ENCODE peak calls at places on chromosomes 3 and 15, in eight cellular contexts. X is retina; S is activated T-helper 9 cell treated with anti-CD3 and anti-CD28 coated beads, Interleukin-2, amount 50 U/mL, for 16 hours; R is COR-L47; P is GM10248; T is non-pigmented ciliary epithelial cell; Q is NCI-H2171; L is A172. N is an unnamed sample.

GRCh38 chr3:129310111-129310601 is 31.5 kb downstream of the HMCES start:
- DNase-seq in X (no peak), S (no peak), R (no peak), P (peak; percentile 55), T (no peak), Q (no peak), L (peak; percentile 23), N (no peak)

GRCh38 chr3:52446631-52447511 is 2.0 kb upstream of the SEMA3G start:
- DNase-seq in X (peak; percentile 81), S (peak; percentile 51), R (peak; percentile 36), P (peak; percentile 81), T (no peak), Q (peak; percentile 7), L (peak; percentile 59), N (no peak)

GRCh38 chr15:77650285-77650684 is 17.6 kb upstream of the LINGO1 start:
- DNase-seq in X (no peak), S (no peak), R (no peak), P (no peak), T (no peak), Q (no peak), L (no peak), N (no peak)

GRCh38 chr3:197029511-197030167 is at the start of gene MELTF:
- DNase-seq in X (peak; percentile 76), S (peak; percentile 64), R (no peak), P (peak; percentile 98), T (no peak), Q (peak; percentile 47), L (peak; percentile 49), N (no peak)

GRCh38 chr3:182909318-182910040 is 70.9 kb downstream of the DCUN1D1 start:
- DNase-seq in X (no peak), S (no peak), R (peak; percentile 17), P (no peak), T (no peak), Q (no peak), L (peak; percentile 30), N (peak; percentile 7)

GRCh38 chr15:80780416-80781221 is 1.4 kb downstream of the CEMIP start:
- DNase-seq in X (peak; percentile 84), S (no peak), R (no peak), P (no peak), T (no peak), Q (peak; percentile 45), L (no peak), N (no peak)

GRCh38 chr15:48566669-48567068 is 78.8 kb downstream of the FBN1 start:
- DNase-seq in X (no peak), S (no peak), R (no peak), P (no peak), T (no peak), Q (no peak), L (peak; percentile 49), N (no peak)

GRCh38 chr3:155891341-155891740 is 20.9 kb downstream of the GMPS start:
- DNase-seq in X (no peak), S (no peak), R (no peak), P (no peak), T (no peak), Q (no peak), L (no peak), N (no peak)

GRCh38 chr3:28835751-28836150 is 445.1 kb upstream of the RBMS3 start:
- DNase-seq in X (no peak), S (no peak), R (no peak), P (no peak), T (no peak), Q (peak; percentile 32), L (no peak), N (no peak)

GRCh38 chr3:48232734-48233133 is 8.2 kb upstream of the ZNF589 start:
- DNase-seq in X (peak; percentile 65), S (peak; percentile 19), R (peak; percentile 60), P (peak; percentile 53), T (no peak), Q (peak; percentile 15), L (peak; percentile 77), N (peak; percentile 96)

GRCh38 chr3:189950258-189950657 is 170.4 kb downstream of the P3H2 start:
- DNase-seq in X (no peak), S (no peak), R (no peak), P (no peak), T (no peak), Q (no peak), L (no peak), N (no peak)

GRCh38 chr3:122975163-122975923 is 52.2 kb downstream of the SEMA5B start:
- DNase-seq in X (peak; percentile 61), S (no peak), R (no peak), P (peak; percentile 39), T (peak; percentile 32), Q (no peak), L (peak; percentile 84), N (peak; percentile 38)

GRCh38 chr3:30934208-30934550 is 39.7 kb upstream of the GADL1 start:
- DNase-seq in X (no peak), S (no peak), R (peak; percentile 17), P (no peak), T (no peak), Q (no peak), L (peak; percentile 41), N (peak; percentile 45)

GRCh38 chr15:81434882-81435281 is 60.9 kb upstream of the TMC3 start:
- DNase-seq in X (no peak), S (no peak), R (no peak), P (no peak), T (no peak), Q (no peak), L (no peak), N (no peak)

GRCh38 chr3:149426325-149426724 is 48.2 kb upstream of the TM4SF4 start:
- DNase-seq in X (no peak), S (no peak), R (no peak), P (no peak), T (no peak), Q (no peak), L (no peak), N (no peak)

GRCh38 chr15:74203914-74204431 is 1.4 kb upstream of the STRA6 start:
- DNase-seq in X (peak; percentile 59), S (no peak), R (peak; percentile 20), P (no peak), T (no peak), Q (no peak), L (peak; percentile 80), N (peak; percentile 66)

GRCh38 chr15:44633603-44634002 is 29.9 kb downstream of the SPG11 start:
- DNase-seq in X (no peak), S (no peak), R (no peak), P (no peak), T (no peak), Q (no peak), L (peak; percentile 13), N (no peak)

GRCh38 chr15:55744026-55744655 is 1.2 kb upstream of the PRTG start:
- DNase-seq in X (no peak), S (no peak), R (no peak), P (no peak), T (no peak), Q (no peak), L (no peak), N (peak; percentile 21)

GRCh38 chr15:50058231-50058630 is 60.8 kb downstream of the ATP8B4 start:
- DNase-seq in X (no peak), S (no peak), R (peak; percentile 87), P (no peak), T (no peak), Q (no peak), L (no peak), N (no peak)

GRCh38 chr15:57376695-57377477 is 581 bp downstream of the CGNL1 start:
- DNase-seq in X (peak; percentile 77), S (no peak), R (no peak), P (no peak), T (no peak), Q (peak; percentile 46), L (no peak), N (no peak)

GRCh38 chr15:37789881-37790280 is 144.6 kb upstream of the TMCO5A start:
- DNase-seq in X (no peak), S (no peak), R (no peak), P (no peak), T (peak; percentile 32), Q (no peak), L (peak; percentile 48), N (no peak)

GRCh38 chr3:24264748-24265158 is 229.9 kb downstream of the THRB start:
- DNase-seq in X (peak; percentile 22), S (no peak), R (peak; percentile 5), P (peak; percentile 46), T (peak; percentile 14), Q (peak; percentile 9), L (peak; percentile 40), N (peak; percentile 35)

GRCh38 chr15:98809273-98809672 is 160.9 kb downstream of the IGF1R start:
- DNase-seq in X (no peak), S (no peak), R (no peak), P (no peak), T (no peak), Q (no peak), L (no peak), N (no peak)

GRCh38 chr15:69653846-69654245 is 201.2 kb downstream of the RPLP1 start:
- DNase-seq in X (no peak), S (no peak), R (no peak), P (no peak), T (no peak), Q (no peak), L (no peak), N (no peak)

N was measured in NCI-H524.